ENCODE peak calls at places on chromosomes 7 and 10, in eight cellular contexts. N is transverse colon, F is A549, Y is prostate gland, D is uterus, M is HCT116, O is heart left ventricle, A is stomach. K is an unnamed sample.

GRCh38 chr7:130723784-130724183 is 10.2 kb downstream of the KLF14 start:
- DNase-seq in Y (no peak), D (no peak), N (no peak), F (no peak), O (no peak), M (no peak), A (no peak), K (no peak)

GRCh38 chr7:44275146-44275545 is 50.2 kb downstream of the CAMK2B start:
- DNase-seq in F (no peak), M (no peak), D (no peak), A (no peak), N (no peak), Y (no peak), O (peak; percentile 11), K (no peak)

GRCh38 chr7:96548664-96549063 is 161.0 kb downstream of the SEM1 start:
- DNase-seq in A (no peak), F (peak; percentile 63), M (no peak), Y (peak; percentile 11), N (no peak), O (no peak), D (no peak), K (no peak)

GRCh38 chr10:11175823-11176243 is 158.2 kb downstream of the CELF2 start:
- DNase-seq in D (no peak), A (no peak), O (no peak), Y (no peak), M (no peak), F (no peak), N (peak; percentile 35), K (no peak)

GRCh38 chr10:34049887-34050286 is 715.4 kb upstream of the NRP1 start:
- DNase-seq in O (no peak), F (peak; percentile 90), N (no peak), Y (no peak), D (no peak), A (no peak), M (no peak), K (no peak)

GRCh38 chr10:93181929-93182327 is 108.2 kb downstream of the CYP26A1 start:
- DNase-seq in O (no peak), M (no peak), A (no peak), N (no peak), Y (no peak), F (no peak), D (no peak), K (no peak)

GRCh38 chr10:3886666-3887251 is 101.8 kb upstream of the KLF6 start:
- DNase-seq in Y (no peak), N (no peak), M (no peak), A (no peak), O (peak; percentile 62), F (peak; percentile 88), D (peak; percentile 62), K (no peak)

GRCh38 chr10:129715805-129716785 is 248.0 kb downstream of the EBF3 start:
- DNase-seq in F (no peak), D (no peak), N (no peak), O (no peak), M (no peak), Y (no peak), A (no peak), K (no peak)

GRCh38 chr10:26479766-26480492 is 41.8 kb downstream of the APBB1IP start:
- DNase-seq in Y (no peak), A (no peak), M (no peak), O (no peak), D (no peak), N (no peak), F (no peak), K (no peak)

GRCh38 chr10:125692246-125692931 is 9.4 kb upstream of the TEX36 start:
- DNase-seq in O (no peak), A (no peak), N (no peak), M (no peak), Y (no peak), D (no peak), F (no peak), K (no peak)

GRCh38 chr7:35729061-35729783 is 34.3 kb upstream of the HERPUD2 start:
- DNase-seq in M (no peak), O (no peak), A (no peak), Y (no peak), F (no peak), N (peak; percentile 23), D (no peak), K (no peak)

GRCh38 chr7:139844779-139845442 is 15.8 kb downstream of the TBXAS1 start:
- DNase-seq in A (no peak), F (peak; percentile 5), Y (no peak), D (no peak), N (peak; percentile 57), M (no peak), O (no peak), K (peak; percentile 8)

GRCh38 chr7:125644113-125644512 is 714.5 kb upstream of the POT1 start:
- DNase-seq in Y (no peak), N (no peak), A (no peak), M (no peak), D (no peak), O (no peak), F (no peak), K (no peak)

GRCh38 chr7:46559194-46559576 is 638.1 kb upstream of the IGFBP3 start:
- DNase-seq in O (no peak), M (no peak), F (peak; percentile 44), N (no peak), Y (no peak), D (peak; percentile 58), A (no peak), K (no peak)

GRCh38 chr7:46557295-46557711 is 636.2 kb upstream of the IGFBP3 start:
- DNase-seq in D (peak; percentile 53), A (no peak), O (no peak), F (peak; percentile 68), M (no peak), N (peak; percentile 60), Y (peak; percentile 77), K (peak; percentile 51)

GRCh38 chr7:46554688-46555422 is 633.8 kb upstream of the IGFBP3 start:
- DNase-seq in D (no peak), N (no peak), M (no peak), O (no peak), A (no peak), Y (no peak), F (no peak), K (no peak)

GRCh38 chr7:46558482-46559193 is 637.6 kb upstream of the IGFBP3 start:
- DNase-seq in N (no peak), O (no peak), F (peak; percentile 25), D (peak; percentile 39), M (no peak), A (no peak), Y (no peak), K (no peak)
- TF ChIP-seq POLR2A in N (no peak), O (no peak), F (no peak), D (no peak), M (no peak), A (no peak), Y (no peak), K (no peak)

DNA sequence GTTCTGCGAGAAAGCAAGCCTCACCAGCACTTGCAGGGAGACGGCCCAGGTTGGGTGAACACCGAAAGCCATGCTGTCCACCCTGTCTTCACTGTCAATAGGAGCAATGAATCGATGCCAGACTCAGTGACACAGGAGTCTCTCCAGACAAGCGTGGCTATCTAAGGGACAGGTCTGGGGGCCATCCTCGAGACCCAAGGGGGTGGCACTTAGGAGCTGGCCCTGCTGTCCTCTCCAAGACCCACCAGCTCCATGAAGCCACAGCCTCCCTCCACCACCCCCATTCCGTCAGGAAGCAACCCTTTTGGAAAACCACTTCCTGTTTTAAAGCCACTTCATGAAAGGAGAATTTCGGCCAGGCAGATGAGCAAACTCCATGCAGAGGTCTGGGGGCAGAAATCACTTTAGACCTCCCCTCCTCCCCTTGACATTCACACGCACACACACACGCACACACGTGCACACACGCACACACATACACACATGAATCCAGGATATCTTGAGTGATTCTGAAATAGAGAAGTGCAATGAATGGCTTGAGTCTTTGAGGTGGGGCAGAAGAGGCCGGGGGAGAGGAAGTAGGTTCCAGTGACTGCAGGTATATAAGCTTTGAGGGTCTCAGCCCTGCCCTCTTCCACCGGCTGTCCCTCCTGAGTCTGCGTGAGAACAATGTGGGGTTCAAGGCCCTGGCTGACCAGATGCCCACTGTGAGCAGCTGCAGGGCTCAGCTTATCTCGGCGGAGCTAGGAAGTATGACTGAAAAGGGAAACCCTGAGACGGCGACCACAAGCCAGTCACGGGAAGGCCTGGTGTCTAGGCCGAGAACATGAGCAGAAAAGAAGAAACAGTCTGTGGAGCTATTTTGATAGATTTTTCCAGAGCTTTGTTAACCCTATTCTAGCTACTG is 25.0 kb downstream of the RGS10 start:
- DNase-seq in A (peak; percentile 36), D (no peak), O (no peak), Y (no peak), N (peak; percentile 59), M (no peak), F (no peak), K (no peak)
- H3K27ac ChIP-seq in A (peak overlapping the region; percentile 75), D (no peak overlapping the region), O (no peak overlapping the region), Y (no peak overlapping the region), N (peak overlapping the region; percentile 66), M (no peak overlapping the region), F (no peak overlapping the region), K (peak overlapping the region; percentile 10)

GRCh38 chr7:876972-877311 is 588 bp downstream of the GET4 start:
- DNase-seq in Y (no peak), O (no peak), F (peak; percentile 51), N (no peak), M (no peak), D (peak; percentile 54), A (no peak), K (no peak)
- H3K4me1 ChIP-seq in Y (no peaks in the 10 kb centered on the region), O (peaks cover 65% of the 10 kb centered on the region), F (peaks cover 22% of the 10 kb centered on the region), N (peaks cover 25% of the 10 kb centered on the region), M (peaks cover 11% of the 10 kb centered on the region), D (peaks cover 20% of the 10 kb centered on the region), A (peaks cover 87% of the 10 kb centered on the region), K (peaks cover 13% of the 10 kb centered on the region)

GRCh38 chr10:91908358-91909177 is 718 bp downstream of the FGFBP3 start:
- DNase-seq in Y (peak; percentile 57), F (peak; percentile 92), M (peak; percentile 84), O (peak; percentile 82), A (peak; percentile 77), D (peak; percentile 45), N (peak; percentile 77), K (peak; percentile 83)
- TF ChIP-seq POLR2A in Y (no peak), F (peak; percentile 48), M (no peak), O (no peak), A (no peak), D (no peak), N (no peak), K (no peak)

K was measured in thyroid gland.